ENCODE peak calls at places on chromosomes 5 and 9, in six cellular contexts. T is mesendoderm; Z is PC-3; V is CD8-positive, alpha-beta memory T cell; R is testis; F is GM23338. X is an unnamed sample. For H3K27me3, the result is how much of the 10 kb centered on the place peaks cover.

GRCh38 chr5:139845846-139846681 is 50.5 kb downstream of the PSD2 start:
- DNase-seq in Z (no peak), F (no peak), T (no peak), V (no peak), R (peak), X (no peak)

GRCh38 chr5:32004404-32004803 is 169.7 kb downstream of the GOLPH3 start:
- DNase-seq in T (no peak), Z (no peak), F (no peak), V (no peak), R (no peak), X (no peak)

GRCh38 chr5:146710348-146710747 is 168.2 kb downstream of the PPP2R2B start:
- DNase-seq in F (no peak), Z (no peak), V (no peak), T (no peak), R (no peak), X (no peak)

GRCh38 chr5:145911164-145911563 is 25.2 kb upstream of the SH3RF2 start:
- DNase-seq in R (no peak), V (no peak), T (no peak), Z (no peak), F (no peak), X (no peak)

GRCh38 chr9:84485539-84485938 is 145.0 kb upstream of the SLC28A3 start:
- DNase-seq in V (no peak), T (no peak), R (no peak), Z (no peak), F (no peak), X (no peak)

GRCh38 chr5:119275146-119275872 is 80.5 kb upstream of the TNFAIP8 start:
- DNase-seq in R (no peak), T (no peak), V (no peak), Z (peak), F (no peak), X (no peak)

GRCh38 chr5:43044181-43044914 is 4.2 kb upstream of the ANXA2R start:
- DNase-seq in V (no peak), R (no peak), Z (peak), F (peak), T (peak), X (no peak)

GRCh38 chr5:150043657-150044333 is 42.6 kb downstream of the CSF1R start:
- DNase-seq in R (no peak), V (no peak), T (no peak), Z (no peak), F (no peak), X (no peak)

GRCh38 chr5:57696005-57696755 is 213.6 kb upstream of the ACTBL2 start:
- DNase-seq in Z (no peak), T (no peak), R (peak), V (no peak), F (no peak), X (no peak)

GRCh38 chr5:120533581-120533980 is 69.5 kb downstream of the PRR16 start:
- DNase-seq in T (no peak), Z (no peak), R (no peak), V (no peak), F (no peak), X (no peak)

GRCh38 chr5:166722939-166723338 is 1568.5 kb upstream of the WWC1 start:
- DNase-seq in T (peak), F (no peak), Z (peak), R (no peak), V (no peak), X (no peak)

GRCh38 chr5:144467795-144468194 is 297.1 kb downstream of the KCTD16 start:
- DNase-seq in T (peak), R (peak), F (peak), V (no peak), Z (peak), X (peak)

GRCh38 chr5:147892696-147893296 is 13.5 kb downstream of the C5orf46 start:
- DNase-seq in V (no peak), R (no peak), T (peak), F (peak), Z (peak), X (no peak)

GRCh38 chr5:175284806-175285205 is 159.2 kb downstream of the DRD1 start:
- DNase-seq in T (no peak), F (no peak), R (no peak), Z (no peak), V (no peak), X (no peak)

GRCh38 chr9:129142115-129142514 is 30.9 kb downstream of the PTPA start:
- DNase-seq in Z (no peak), T (no peak), F (no peak), V (no peak), R (no peak), X (no peak)

GRCh38 chr5:177426566-177427210 is at the start of gene GRK6:
- DNase-seq in F (peak), Z (peak), V (peak), R (no peak), T (peak), X (peak)

GRCh38 chr9:122095010-122095767 is 2.1 kb upstream of the TTLL11 start:
- DNase-seq in F (peak), T (peak), R (peak), V (peak), Z (peak), X (peak)

GRCh38 chr5:36040651-36041536 is 25.8 kb downstream of the UGT3A2 start:
- DNase-seq in R (no peak), V (no peak), Z (peak), T (peak), F (peak), X (peak)

GRCh38 chr5:95866431-95867063 is 44.0 kb upstream of the GLRX start:
- DNase-seq in V (no peak), R (no peak), F (no peak), Z (no peak), T (no peak), X (no peak)

GRCh38 chr9:75866273-75866871 is 24.1 kb upstream of the PCSK5 start:
- DNase-seq in Z (peak), T (peak), V (no peak), F (peak), R (peak), X (peak)

GRCh38 chr5:11047051-11047450 is 286.0 kb upstream of the DAP start:
- DNase-seq in T (no peak), Z (peak), F (no peak), R (no peak), V (no peak), X (no peak)

GRCh38 chr5:177387405-177387804 is 3.2 kb downstream of the SLC34A1 start:
- DNase-seq in V (no peak), Z (no peak), R (no peak), F (no peak), T (no peak), X (no peak)

GRCh38 chr5:109876941-109877669 is 187.4 kb downstream of the MAN2A1 start:
- DNase-seq in Z (peak), V (no peak), R (no peak), T (peak), F (no peak), X (peak)

GRCh38 chr5:174599992-174600391 is 124.4 kb upstream of the MSX2 start:
- DNase-seq in R (peak), V (no peak), T (peak), F (peak), Z (no peak), X (no peak)

GRCh38 chr5:148607406-148607805 is 46.9 kb downstream of the HTR4 start:
- DNase-seq in V (no peak), Z (no peak), F (no peak), R (no peak), T (no peak), X (no peak)

DNA sequence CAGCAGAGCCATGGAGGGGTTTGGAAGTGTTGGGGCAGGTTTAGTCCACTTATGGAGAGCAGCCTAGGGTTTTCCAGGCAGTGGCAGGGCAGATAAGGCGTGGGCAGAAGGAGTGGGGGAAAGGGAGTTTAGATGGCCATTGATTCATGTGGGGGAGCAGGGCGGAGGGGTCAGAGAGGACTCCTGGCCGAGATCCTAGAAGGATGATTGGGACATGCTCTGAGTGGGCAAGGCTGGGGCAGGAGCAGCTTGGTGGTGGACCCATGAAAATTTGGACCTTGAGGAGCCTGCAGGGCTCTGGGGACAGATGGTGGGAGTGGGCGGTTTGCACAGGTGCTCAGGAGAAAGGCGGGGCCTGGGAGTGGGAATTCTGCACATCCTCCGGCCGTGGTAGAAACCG is 18.1 kb upstream of the TOR2A start:
- DNase-seq in R (no peak), V (no peak), Z (no peak), T (no peak), F (no peak), X (no peak)
- H3K27me3 ChIP-seq in R (under half), V (under half), Z (under half), T (under half), F (under half), X (under half)

DNA sequence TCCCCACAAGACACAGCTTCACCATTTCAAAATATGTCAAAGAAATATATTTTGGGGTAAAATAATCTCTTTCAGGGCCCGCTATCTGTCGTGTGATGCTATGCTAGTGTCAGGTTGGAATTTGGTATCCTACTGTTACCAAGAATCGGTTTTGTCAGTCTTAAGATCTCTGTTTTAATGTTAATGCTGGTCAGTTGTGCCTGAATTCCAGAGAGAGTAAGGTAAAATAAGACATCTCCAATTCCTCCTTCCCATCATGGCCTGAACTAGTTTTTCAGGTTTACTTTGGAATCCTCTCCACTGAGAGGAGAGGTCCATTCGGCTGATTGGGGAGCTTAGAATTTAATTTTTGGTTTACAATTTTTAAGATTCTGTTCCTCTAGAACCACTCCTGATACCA is 10.4 kb upstream of the BTF3 start:
- DNase-seq in V (no peak), F (peak), T (peak), Z (no peak), R (no peak), X (no peak)
- H3K27me3 ChIP-seq in V (under half), F (under half), T (under half), Z (under half), R (under half), X (under half)

DNA sequence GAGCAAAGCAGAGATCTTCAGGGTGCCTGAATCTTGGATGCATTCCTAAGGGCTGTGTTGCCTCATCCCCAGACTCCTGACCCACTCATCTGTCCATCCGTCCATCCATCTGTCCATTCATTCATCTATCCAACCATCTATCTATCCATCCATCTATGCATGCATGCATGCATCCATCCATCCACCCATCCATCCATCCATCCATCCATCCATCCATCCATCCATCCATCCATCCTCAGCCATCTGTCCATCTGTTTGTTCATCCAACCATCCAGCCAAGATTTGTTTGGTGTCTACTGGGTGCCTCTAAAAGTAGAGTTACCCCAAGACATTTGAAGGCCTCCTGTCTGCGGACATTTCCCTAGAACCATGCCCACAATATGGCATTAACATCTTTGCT is 27.7 kb upstream of the BARHL1 start:
- DNase-seq in V (no peak), F (no peak), R (no peak), T (no peak), Z (no peak), X (no peak)
- H3K27me3 ChIP-seq in V (under half), F (under half), R (under half), T (under half), Z (under half), X (under half)

DNA sequence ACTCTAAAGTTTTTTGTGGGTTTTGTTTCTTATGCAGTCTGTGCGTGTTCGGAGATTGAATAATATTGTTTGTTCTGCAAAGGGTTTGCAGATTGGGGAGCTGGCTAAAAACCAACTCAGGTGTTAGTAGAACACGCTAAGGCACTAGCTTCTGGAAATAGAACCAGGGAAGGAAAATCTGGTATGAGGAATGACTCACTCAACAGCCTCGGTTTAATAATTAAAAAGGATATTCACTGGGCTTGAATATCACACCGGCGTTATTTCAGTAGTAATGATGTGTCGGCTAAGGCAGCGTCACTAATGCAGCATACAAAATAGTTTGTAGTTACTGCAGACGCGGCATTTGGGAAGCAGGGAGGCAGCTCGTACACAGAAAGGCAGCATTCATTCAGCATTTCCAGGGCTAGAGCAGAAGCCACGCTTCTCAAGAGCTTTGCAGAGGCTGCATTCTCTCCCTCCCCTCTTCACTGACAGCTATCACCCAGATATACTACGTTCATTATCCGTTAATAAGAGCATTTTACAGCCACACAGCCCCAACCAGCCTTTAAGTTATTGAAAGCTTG is 1.7 kb downstream of the ADRA1B start:
- DNase-seq in F (no peak), Z (no peak), R (no peak), T (no peak), V (no peak), X (no peak)
- H3K27me3 ChIP-seq in F (under half), Z (under half), R (under half), T (under half), V (under half), X (under half)

DNA sequence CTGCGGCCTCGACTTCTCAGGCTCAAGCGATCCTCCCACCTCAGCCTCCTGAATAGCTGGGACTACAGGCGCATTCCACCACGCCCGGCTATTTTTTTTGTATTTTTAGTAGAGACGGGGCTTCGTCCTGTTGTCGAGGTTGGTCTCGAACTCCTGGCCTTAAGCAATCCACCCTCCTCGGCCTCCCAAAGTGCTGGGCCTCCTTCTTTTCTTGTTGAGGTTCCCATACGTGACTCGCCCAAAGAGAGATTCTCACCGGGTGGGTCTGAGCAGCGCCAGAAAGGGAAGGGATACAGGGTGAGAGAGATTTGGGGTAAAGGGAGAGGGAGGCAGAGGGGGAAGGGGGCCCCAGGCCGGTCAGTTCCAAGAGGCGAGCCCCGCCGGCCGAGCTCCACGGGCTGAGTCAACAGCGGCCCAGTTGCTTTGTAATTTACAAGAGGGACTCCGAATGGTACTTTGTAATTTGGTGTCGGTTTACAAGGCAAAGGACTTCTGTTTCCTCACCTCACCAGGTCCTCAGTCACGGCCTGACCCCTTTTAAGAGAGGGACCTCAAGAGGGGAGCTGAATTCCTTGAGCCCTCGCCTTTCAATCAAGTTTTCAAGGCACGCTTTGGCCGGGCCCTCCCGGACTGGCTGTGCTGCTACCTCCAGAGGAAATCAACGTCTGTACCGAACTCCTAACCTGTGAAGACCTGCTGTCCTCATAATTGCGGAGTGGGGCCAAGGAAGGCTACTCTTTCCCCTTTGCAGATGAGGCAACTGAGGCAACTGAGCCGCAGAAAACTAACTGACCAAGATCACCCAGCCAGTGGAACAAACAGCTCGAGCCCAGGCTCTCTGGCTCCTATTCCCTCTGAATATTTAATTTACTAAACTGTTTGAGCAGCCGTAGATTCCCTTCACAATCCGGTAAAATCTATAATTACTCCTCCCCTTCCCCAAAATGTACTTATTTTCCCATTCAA is 3.2 kb upstream of the DMRT2 start:
- DNase-seq in R (no peak), Z (no peak), V (no peak), F (peak), T (peak), X (no peak)
- H3K27me3 ChIP-seq in R (under half), Z (under half), V (half or more), F (half or more), T (half or more), X (under half)